ENCODE peak calls at places on chromosomes 1 and 21, in five cellular contexts. Z is endothelial cell of umbilical vein, J is T-helper 22 cell, D is RWPE1, W is astrocyte. P is an unnamed sample.
A peak's percentile ranks its signal among the peaks of the same experiment; 100 is the strongest.

GRCh38 chr1:100352267-100353072 is at the start of gene CDC14A:
- DNase-seq in Z (peak; percentile 97), J (peak; percentile 86), D (peak; percentile 93), W (peak; percentile 95), P (peak; percentile 96)

GRCh38 chr21:45430521-45431501 is 25.8 kb downstream of the COL18A1 start:
- DNase-seq in D (no peak), Z (no peak), W (peak; percentile 78), J (no peak), P (peak; percentile 83)

GRCh38 chr1:222600274-222600673 is 10.5 kb upstream of the TAF1A start:
- DNase-seq in W (no peak), D (no peak), Z (peak; percentile 19), J (no peak), P (no peak)

GRCh38 chr1:53583021-53583902 is 124.1 kb downstream of the DMRTB1 start:
- DNase-seq in J (no peak), Z (no peak), W (no peak), D (no peak), P (peak; percentile 47)

GRCh38 chr1:169201084-169201619 is 94.7 kb downstream of the ATP1B1 start:
- DNase-seq in J (no peak), D (no peak), W (peak; percentile 90), Z (no peak), P (peak; percentile 92)

GRCh38 chr1:53732912-53733317 is 6.0 kb downstream of the GLIS1 start:
- DNase-seq in J (no peak), W (peak; percentile 96), D (no peak), Z (no peak), P (peak; percentile 95)

GRCh38 chr1:24216730-24217129 is 29.6 kb upstream of the IFNLR1 start:
- DNase-seq in D (no peak), W (no peak), J (no peak), Z (no peak), P (no peak)

GRCh38 chr21:33644383-33645074 is 2.2 kb downstream of the ITSN1 start:
- DNase-seq in W (peak; percentile 60), Z (peak; percentile 50), J (no peak), D (peak; percentile 13), P (peak; percentile 78)

GRCh38 chr21:15732290-15732995 is 2.7 kb downstream of the USP25 start:
- DNase-seq in J (no peak), Z (peak; percentile 72), D (peak; percentile 34), W (no peak), P (peak; percentile 65)

GRCh38 chr1:91600431-91601330 is 100.0 kb downstream of the CDC7 start:
- DNase-seq in J (no peak), Z (no peak), D (no peak), W (no peak), P (no peak)

GRCh38 chr1:1304331-1305299 is 3.1 kb downstream of the ACAP3 start:
- DNase-seq in Z (no peak), W (peak; percentile 55), J (no peak), D (peak; percentile 83), P (peak; percentile 79)

GRCh38 chr1:53388963-53389362 is 61.1 kb upstream of the LRP8 start:
- DNase-seq in W (no peak), D (no peak), Z (no peak), J (no peak), P (no peak)

GRCh38 chr1:28813931-28814465 is 2.0 kb downstream of the OPRD1 start:
- DNase-seq in D (no peak), W (no peak), J (no peak), Z (no peak), P (no peak)

GRCh38 chr1:54546651-54547348 is 1.2 kb upstream of the ACOT11 start:
- DNase-seq in J (no peak), Z (no peak), W (no peak), D (no peak), P (no peak)

GRCh38 chr1:228494970-228495853 is 8.0 kb downstream of the RNF187 start:
- DNase-seq in W (no peak), Z (no peak), J (no peak), D (no peak), P (no peak)

GRCh38 chr1:170660281-170660713 is 3.6 kb upstream of the PRRX1 start:
- DNase-seq in W (no peak), Z (no peak), D (no peak), J (no peak), P (no peak)

GRCh38 chr1:199691540-199691939 is 336.0 kb upstream of the NR5A2 start:
- DNase-seq in Z (peak; percentile 98), D (peak; percentile 89), J (no peak), W (peak; percentile 91), P (peak; percentile 83)

GRCh38 chr1:109040627-109041613 is 982 bp downstream of the WDR47 start:
- DNase-seq in J (no peak), D (peak; percentile 8), Z (peak; percentile 43), W (no peak), P (peak; percentile 29)

P was measured in fibroblast of lung.